ENCODE peak calls at places on chromosomes 2 and 18, in four cellular contexts. R, J, I and L are unnamed samples.

GRCh38 chr18:1383465-1383864 is 478.8 kb downstream of the ADCYAP1 start:
- DNase-seq in R (no peak), I (peak), J (no peak), L (peak)

GRCh38 chr2:55592130-55592529 is 25.3 kb downstream of the PPP4R3B start:
- DNase-seq in J (no peak), R (no peak), I (no peak), L (no peak)

GRCh38 chr18:20960735-20961134 is 150.9 kb downstream of the ROCK1 start:
- DNase-seq in I (no peak), R (no peak), J (no peak), L (no peak)

GRCh38 chr18:25099838-25100393 is 252.1 kb downstream of the ZNF521 start:
- DNase-seq in I (no peak), R (no peak), J (peak), L (no peak)

GRCh38 chr18:13389491-13390131 is 171.1 kb downstream of the LDLRAD4 start:
- DNase-seq in I (no peak), R (no peak), J (no peak), L (no peak)

GRCh38 chr2:151669585-151670081 is 64.6 kb downstream of the NEB start:
- DNase-seq in J (peak), I (no peak), R (no peak), L (no peak)

GRCh38 chr2:232485757-232486557 is 1.7 kb downstream of the ECEL1 start:
- DNase-seq in J (no peak), I (peak), R (no peak), L (peak)

GRCh38 chr2:217434183-217434620 is 568.6 kb downstream of the TNS1 start:
- DNase-seq in J (peak), I (peak), R (peak), L (peak)

GRCh38 chr2:13481201-13481600 is 764.5 kb downstream of the TRIB2 start:
- DNase-seq in J (no peak), I (no peak), R (no peak), L (no peak)

GRCh38 chr2:227414846-227415245 is 27.1 kb upstream of the SCYGR1 start:
- DNase-seq in I (no peak), R (no peak), J (no peak), L (no peak)

GRCh38 chr18:34744569-34744968 is 34.5 kb downstream of the DTNA start:
- DNase-seq in J (no peak), I (no peak), R (no peak), L (no peak)

GRCh38 chr2:127932199-127932877 is 46.6 kb upstream of the AMMECR1L start:
- DNase-seq in I (no peak), J (no peak), R (no peak), L (no peak)

GRCh38 chr18:75818336-75818735 is 390.8 kb upstream of the SMIM21 start:
- DNase-seq in R (no peak), J (no peak), I (no peak), L (no peak)

GRCh38 chr2:74887961-74888670 is 54.2 kb downstream of the HK2 start:
- DNase-seq in J (peak), I (no peak), R (no peak), L (no peak)

GRCh38 chr2:97761192-97761591 is 47.8 kb downstream of the ZAP70 start:
- DNase-seq in J (no peak), R (no peak), I (no peak), L (no peak)

GRCh38 chr2:85433511-85434089 is 15.1 kb downstream of the SH2D6 start:
- DNase-seq in I (no peak), R (no peak), J (peak), L (no peak)

GRCh38 chr2:11695576-11695975 is 25.6 kb upstream of the NTSR2 start:
- DNase-seq in R (no peak), J (no peak), I (no peak), L (no peak)

GRCh38 chr2:170711774-170712652 is 3.1 kb upstream of the SP5 start:
- DNase-seq in R (no peak), J (no peak), I (peak), L (peak)

GRCh38 chr2:61426267-61426897 is 44.5 kb downstream of the USP34 start:
- DNase-seq in R (peak), J (peak), I (peak), L (peak)

GRCh38 chr2:15664273-15665066 is 72.8 kb downstream of the DDX1 start:
- DNase-seq in J (no peak), R (no peak), I (no peak), L (no peak)

GRCh38 chr2:43210467-43211303 is 15.7 kb downstream of the ZFP36L2 start:
- DNase-seq in I (no peak), J (no peak), R (no peak), L (no peak)